ENCODE peak calls at places on chromosomes 4 and X, in six cellular contexts. B is fibroblast of lung, F is upper lobe of right lung, M is BE2C, W is tibial artery, D is aorta. T is an unnamed sample.
A peak's percentile ranks its signal among the peaks of the same experiment; 100 is the strongest.

GRCh38 chr4:153022233-153022632 is 86.1 kb downstream of the FHDC1 start:
- DNase-seq in B (no peak), F (peak; percentile 86), M (no peak), W (no peak), D (no peak), T (no peak)

GRCh38 chrX:137033774-137034507 is at the start of gene GPR101:
- DNase-seq in B (no peak), F (no peak), M (no peak), W (no peak), D (no peak), T (no peak)

GRCh38 chr4:38523524-38524448 is 140.2 kb upstream of the KLF3 start:
- DNase-seq in B (peak; percentile 3), F (no peak), M (no peak), W (no peak), D (no peak), T (no peak)

GRCh38 chr4:135243960-135244561 is 1042.5 kb upstream of the PABPC4L start:
- DNase-seq in B (peak; percentile 35), F (no peak), M (no peak), W (no peak), D (no peak), T (no peak)

GRCh38 chrX:40015693-40016092 is 82.1 kb downstream of the BCOR start:
- DNase-seq in B (no peak), F (no peak), M (no peak), W (no peak), D (no peak), T (no peak)

GRCh38 chr4:55386840-55387239 is 8.9 kb upstream of the TMEM165 start:
- DNase-seq in B (no peak), F (no peak), M (no peak), W (no peak), D (no peak), T (no peak)

GRCh38 chr4:140233811-140234696 is 80.1 kb upstream of the MAML3 start:
- DNase-seq in B (peak; percentile 87), F (no peak), M (no peak), W (no peak), D (no peak), T (no peak)

GRCh38 chr4:14701389-14701788 is 300.9 kb upstream of the CPEB2 start:
- DNase-seq in B (no peak), F (no peak), M (no peak), W (no peak), D (no peak), T (no peak)

GRCh38 chr4:7694256-7694775 is 245.3 kb downstream of the AFAP1 start:
- DNase-seq in B (no peak), F (no peak), M (no peak), W (no peak), D (no peak), T (no peak)

GRCh38 chr4:143250617-143251016 is 65.9 kb downstream of the USP38 start:
- DNase-seq in B (no peak), F (no peak), M (no peak), W (no peak), D (no peak), T (no peak)

DNA sequence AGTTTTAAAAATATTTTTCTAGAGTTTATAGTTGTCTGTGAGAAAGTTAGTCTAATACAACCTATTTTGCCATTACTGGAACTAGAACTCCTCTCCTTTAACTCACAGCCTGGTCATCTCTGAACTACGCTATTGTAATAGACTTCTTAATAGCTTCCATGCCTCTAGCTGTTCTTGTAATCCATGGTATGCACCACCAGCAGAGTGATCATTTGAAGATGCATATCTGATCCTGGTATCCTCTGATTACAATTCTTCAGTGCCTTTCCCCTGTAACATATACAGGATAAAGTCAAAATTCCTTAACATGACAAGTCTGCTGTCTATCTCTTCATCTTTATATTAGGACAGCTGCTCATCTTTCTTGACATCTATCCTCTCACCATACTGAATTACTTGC is 37.6 kb upstream of the NALF2 start:
- DNase-seq in B (no peak), F (no peak), M (no peak), W (no peak), D (no peak), T (no peak)
- H3K27me3 ChIP-seq in B (no peaks in the 10 kb centered on the region), F (no peaks in the 10 kb centered on the region), M (no peaks in the 10 kb centered on the region), W (no peaks in the 10 kb centered on the region), D (no peaks in the 10 kb centered on the region), T (no peaks in the 10 kb centered on the region)

GRCh38 chrX:50327235-50327634 is 122.7 kb downstream of the CCNB3 start:
- DNase-seq in B (no peak), F (no peak), M (no peak), W (no peak), D (no peak), T (no peak)
- H3K27me3 ChIP-seq in B (no peaks in the 10 kb centered on the region), F (no peaks in the 10 kb centered on the region), M (no peaks in the 10 kb centered on the region), W (no peaks in the 10 kb centered on the region), D (no peaks in the 10 kb centered on the region), T (no peaks in the 10 kb centered on the region)

DNA sequence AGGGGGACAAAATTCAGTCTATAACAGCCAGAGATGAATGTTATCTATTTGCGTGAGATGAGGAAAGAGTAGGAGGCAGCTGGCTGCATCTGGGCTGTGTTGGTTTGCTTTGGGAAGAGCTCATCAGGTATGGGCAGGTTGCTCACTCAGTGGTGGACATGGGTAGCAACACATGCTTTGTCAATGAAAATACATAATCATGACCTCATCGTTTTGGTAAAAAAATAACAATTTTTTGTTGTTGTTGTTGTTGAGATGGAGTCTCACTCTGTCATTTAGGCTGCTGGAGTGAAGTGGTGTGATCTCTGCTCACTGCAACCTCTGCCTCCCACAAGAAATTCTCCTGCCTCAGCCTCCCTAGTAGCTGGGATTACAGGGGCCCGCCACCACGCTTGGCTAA is 16.3 kb upstream of the GLOD5 start:
- DNase-seq in B (no peak), F (no peak), M (no peak), W (no peak), D (no peak), T (no peak)
- H3K27me3 ChIP-seq in B (no peaks in the 10 kb centered on the region), F (no peaks in the 10 kb centered on the region), M (no peaks in the 10 kb centered on the region), W (no peaks in the 10 kb centered on the region), D (no peaks in the 10 kb centered on the region), T (no peaks in the 10 kb centered on the region)

DNA sequence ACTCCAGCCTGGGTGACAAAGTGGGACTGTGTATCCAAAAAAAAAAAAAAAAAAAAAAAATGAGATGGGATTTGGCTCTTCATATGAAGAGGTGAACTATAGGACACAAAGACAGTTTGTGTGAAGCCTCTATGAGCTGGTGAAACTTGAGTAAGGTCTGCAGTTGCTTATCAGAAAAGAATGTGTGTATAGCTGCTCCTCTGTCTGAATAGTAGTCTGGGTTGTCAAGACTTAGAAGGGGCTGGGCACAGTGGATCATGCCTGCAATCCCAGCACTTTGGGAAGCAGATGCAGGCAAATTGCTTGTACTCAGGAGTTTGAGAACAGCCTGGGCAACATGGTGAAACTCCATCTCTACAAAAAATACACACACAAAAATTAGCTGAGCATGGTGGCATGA is 82.8 kb downstream of the ARSF start:
- DNase-seq in B (peak; percentile 61), F (no peak), M (no peak), W (no peak), D (no peak), T (no peak)
- H3K27me3 ChIP-seq in B (no peaks in the 10 kb centered on the region), F (no peaks in the 10 kb centered on the region), M (no peaks in the 10 kb centered on the region), W (no peaks in the 10 kb centered on the region), D (no peaks in the 10 kb centered on the region), T (no peaks in the 10 kb centered on the region)

GRCh38 chr4:173522160-173522873 is 7.7 kb downstream of the HAND2 start:
- DNase-seq in B (peak; percentile 81), F (no peak), M (peak; percentile 95), W (peak; percentile 85), D (peak; percentile 93), T (peak; percentile 72)
- H3K27me3 ChIP-seq in B (peaks cover 69% of the 10 kb centered on the region), F (peaks cover 98% of the 10 kb centered on the region), M (no peaks in the 10 kb centered on the region), W (no peaks in the 10 kb centered on the region), D (no peaks in the 10 kb centered on the region), T (peaks cover 16% of the 10 kb centered on the region)

T was measured in right lobe of liver.